ENCODE peak calls at places on chromosomes 1 and 21, in eight cellular contexts. R is AG10803; L is NB4; V is spleen; T is activated CD8-positive, alpha-beta T cell treated with anti-CD3 and anti-CD28 coated beads for 36 hours; N is body of pancreas; Z is astrocyte of the spinal cord; W is prostate gland. K is an unnamed sample.

GRCh38 chr1:24878775-24879742 is 51.0 kb downstream of the RUNX3 start:
- DNase-seq in R (peak), L (no peak), V (no peak), T (no peak), N (no peak), Z (peak), W (no peak), K (no peak)

GRCh38 chr1:98049370-98050115 is 128.7 kb upstream of the DPYD start:
- DNase-seq in R (peak), L (no peak), V (no peak), T (peak), N (no peak), Z (peak), W (no peak), K (no peak)

GRCh38 chr1:110875216-110875731 is 2.3 kb downstream of the CD53 start:
- DNase-seq in R (no peak), L (peak), V (peak), T (peak), N (peak), Z (no peak), W (no peak), K (no peak)

GRCh38 chr1:208179303-208179702 is 64.9 kb downstream of the PLXNA2 start:
- DNase-seq in R (no peak), L (no peak), V (no peak), T (no peak), N (no peak), Z (no peak), W (no peak), K (no peak)

GRCh38 chr1:180309338-180309737 is 79.3 kb downstream of the LHX4 start:
- DNase-seq in R (peak), L (no peak), V (no peak), T (no peak), N (no peak), Z (peak), W (no peak), K (peak)

GRCh38 chr1:165116732-165117131 is 239.8 kb downstream of the LMX1A start:
- DNase-seq in R (peak), L (no peak), V (no peak), T (no peak), N (no peak), Z (peak), W (no peak), K (peak)

GRCh38 chr1:198272492-198272891 is 115.7 kb downstream of the NEK7 start:
- DNase-seq in R (no peak), L (no peak), V (no peak), T (no peak), N (no peak), Z (peak), W (no peak), K (no peak)

GRCh38 chr1:243970077-243970476 is 81.0 kb upstream of the ZBTB18 start:
- DNase-seq in R (no peak), L (peak), V (no peak), T (no peak), N (no peak), Z (no peak), W (no peak), K (no peak)

GRCh38 chr1:55955237-55955636 is 624.1 kb downstream of the PLPP3 start:
- DNase-seq in R (peak), L (no peak), V (no peak), T (no peak), N (no peak), Z (peak), W (no peak), K (no peak)

GRCh38 chr1:175192630-175193338 is at the start of gene KIAA0040:
- DNase-seq in R (peak), L (peak), V (peak), T (peak), N (peak), Z (peak), W (peak), K (peak)

GRCh38 chr1:30704271-30704670 is 19.1 kb downstream of the MATN1 start:
- DNase-seq in R (peak), L (no peak), V (no peak), T (no peak), N (no peak), Z (no peak), W (no peak), K (no peak)

GRCh38 chr1:3465091-3465934 is 10.8 kb downstream of the ARHGEF16 start:
- DNase-seq in R (no peak), L (no peak), V (peak), T (no peak), N (no peak), Z (no peak), W (peak), K (no peak)

GRCh38 chr1:197918815-197919522 is 1.8 kb downstream of the LHX9 start:
- DNase-seq in R (no peak), L (no peak), V (no peak), T (no peak), N (no peak), Z (no peak), W (no peak), K (no peak)

GRCh38 chr1:147273409-147274307 is 31.2 kb downstream of the CHD1L start:
- DNase-seq in R (peak), L (peak), V (no peak), T (peak), N (peak), Z (peak), W (peak), K (peak)

GRCh38 chr1:39970274-39970673 is 15.3 kb downstream of the MFSD2A start:
- DNase-seq in R (no peak), L (no peak), V (no peak), T (no peak), N (no peak), Z (no peak), W (no peak), K (no peak)

GRCh38 chr1:89635825-89636815 is 3.2 kb downstream of the LRRC8C start:
- DNase-seq in R (peak), L (no peak), V (no peak), T (peak), N (no peak), Z (peak), W (no peak), K (no peak)

GRCh38 chr1:56448937-56449336 is 130.4 kb downstream of the PLPP3 start:
- DNase-seq in R (peak), L (no peak), V (no peak), T (no peak), N (peak), Z (no peak), W (no peak), K (no peak)

GRCh38 chr1:223341111-223341510 is 22.9 kb downstream of the SUSD4 start:
- DNase-seq in R (peak), L (no peak), V (peak), T (no peak), N (peak), Z (peak), W (no peak), K (no peak)

GRCh38 chr21:28252923-28253322 is 739.8 kb downstream of the LTN1 start:
- DNase-seq in R (peak), L (no peak), V (no peak), T (no peak), N (no peak), Z (no peak), W (no peak), K (no peak)

GRCh38 chr1:244077473-244078220 is 26.6 kb downstream of the ZBTB18 start:
- DNase-seq in R (no peak), L (peak), V (peak), T (no peak), N (no peak), Z (no peak), W (no peak), K (no peak)

GRCh38 chr1:41371630-41372599 is 10.7 kb downstream of the FOXO6 start:
- DNase-seq in R (no peak), L (peak), V (no peak), T (no peak), N (peak), Z (no peak), W (no peak), K (peak)

GRCh38 chr1:240831922-240832321 is 220.0 kb upstream of the GREM2 start:
- DNase-seq in R (no peak), L (no peak), V (no peak), T (no peak), N (no peak), Z (no peak), W (no peak), K (no peak)
- TF ChIP-seq CTCF in R (no peak), L (no peak), V (no peak), T (no peak), N (no peak), Z (peak), W (no peak), K (peak)

GRCh38 chr1:185654952-185655314 is 79.3 kb upstream of the HMCN1 start:
- DNase-seq in R (no peak), L (no peak), V (no peak), T (no peak), N (no peak), Z (no peak), W (no peak), K (no peak)

GRCh38 chr1:185654199-185654951 is 79.8 kb upstream of the HMCN1 start:
- DNase-seq in R (peak), L (no peak), V (no peak), T (no peak), N (no peak), Z (no peak), W (no peak), K (no peak)

GRCh38 chr1:185653615-185654014 is 80.6 kb upstream of the HMCN1 start:
- DNase-seq in R (no peak), L (no peak), V (no peak), T (no peak), N (no peak), Z (no peak), W (no peak), K (no peak)

GRCh38 chr1:185650602-185651230 is 83.5 kb upstream of the HMCN1 start:
- DNase-seq in R (no peak), L (no peak), V (no peak), T (no peak), N (no peak), Z (no peak), W (no peak), K (no peak)

DNA sequence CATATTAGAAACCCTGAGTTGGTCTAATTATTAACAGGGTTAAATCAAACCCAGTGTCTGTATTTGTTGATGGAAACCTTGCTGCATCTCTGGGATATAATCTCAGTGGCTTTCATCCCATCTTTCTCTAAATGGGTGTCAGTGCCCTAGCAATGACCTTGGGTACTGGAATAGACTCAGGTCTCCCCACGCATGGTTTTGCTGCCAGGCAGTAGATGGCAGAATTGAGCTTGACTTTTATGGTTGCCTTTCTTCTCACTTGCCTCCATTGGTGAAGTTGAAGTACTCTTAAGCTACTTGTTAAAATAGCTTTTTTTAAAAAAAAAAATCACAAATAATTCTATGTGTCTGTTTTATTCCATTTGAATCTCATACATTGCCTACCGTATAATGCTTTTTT is 81.8 kb upstream of the HMCN1 start:
- DNase-seq in R (no peak), L (peak), V (no peak), T (peak), N (no peak), Z (no peak), W (no peak), K (no peak)
- TF ChIP-seq CTCF in R (no peak), L (peak), V (no peak), T (peak), N (no peak), Z (no peak), W (no peak), K (no peak)

GRCh38 chr1:45686081-45687013 is at the start of gene GPBP1L1:
- DNase-seq in R (peak), L (peak), V (peak), T (peak), N (peak), Z (peak), W (peak), K (peak)

GRCh38 chr1:45685308-45686080 is 839 bp downstream of the GPBP1L1 start:
- DNase-seq in R (no peak), L (peak), V (no peak), T (no peak), N (no peak), Z (peak), W (peak), K (no peak)

GRCh38 chr1:45687014-45687752 is 798 bp upstream of the TMEM69 start:
- DNase-seq in R (peak), L (peak), V (peak), T (peak), N (peak), Z (peak), W (peak), K (peak)

GRCh38 chr1:45684402-45684801 is 1.9 kb downstream of the GPBP1L1 start:
- DNase-seq in R (no peak), L (no peak), V (no peak), T (no peak), N (no peak), Z (no peak), W (no peak), K (no peak)

GRCh38 chr1:45687753-45688737 is at the start of gene TMEM69:
- DNase-seq in R (peak), L (peak), V (peak), T (peak), N (peak), Z (peak), W (peak), K (peak)
- TF ChIP-seq CTCF in R (peak), L (no peak), V (no peak), T (no peak), N (no peak), Z (peak), W (no peak), K (no peak)

DNA sequence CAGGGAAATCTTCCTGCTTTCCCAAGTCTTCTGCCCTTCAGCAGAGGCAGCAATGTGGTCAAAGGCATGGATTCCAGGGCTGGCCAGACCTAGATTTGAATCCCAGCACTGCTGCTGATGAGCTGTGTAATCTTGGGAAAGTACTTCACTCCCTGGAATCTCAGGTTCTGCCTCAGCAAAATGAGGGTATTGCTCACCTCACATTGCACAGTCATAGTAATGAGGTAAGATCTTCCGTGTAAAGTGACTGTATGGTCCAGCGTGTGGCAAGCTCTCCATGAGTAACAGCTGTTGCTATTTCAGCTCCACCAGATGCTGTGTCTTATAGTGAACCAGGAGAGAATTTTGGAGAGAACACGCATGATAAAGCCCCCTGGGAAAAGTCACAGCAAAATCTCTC is 56.1 kb upstream of the F3 start:
- DNase-seq in R (peak), L (peak), V (no peak), T (no peak), N (no peak), Z (no peak), W (no peak), K (no peak)
- TF ChIP-seq CTCF in R (no peak), L (no peak), V (no peak), T (no peak), N (no peak), Z (no peak), W (no peak), K (no peak)

GRCh38 chr1:119676571-119677206 is 28.6 kb upstream of the ZNF697 start:
- DNase-seq in R (no peak), L (peak), V (no peak), T (no peak), N (peak), Z (no peak), W (no peak), K (no peak)
- TF ChIP-seq CTCF in R (peak), L (no peak), V (no peak), T (no peak), N (peak), Z (peak), W (peak), K (no peak)

DNA sequence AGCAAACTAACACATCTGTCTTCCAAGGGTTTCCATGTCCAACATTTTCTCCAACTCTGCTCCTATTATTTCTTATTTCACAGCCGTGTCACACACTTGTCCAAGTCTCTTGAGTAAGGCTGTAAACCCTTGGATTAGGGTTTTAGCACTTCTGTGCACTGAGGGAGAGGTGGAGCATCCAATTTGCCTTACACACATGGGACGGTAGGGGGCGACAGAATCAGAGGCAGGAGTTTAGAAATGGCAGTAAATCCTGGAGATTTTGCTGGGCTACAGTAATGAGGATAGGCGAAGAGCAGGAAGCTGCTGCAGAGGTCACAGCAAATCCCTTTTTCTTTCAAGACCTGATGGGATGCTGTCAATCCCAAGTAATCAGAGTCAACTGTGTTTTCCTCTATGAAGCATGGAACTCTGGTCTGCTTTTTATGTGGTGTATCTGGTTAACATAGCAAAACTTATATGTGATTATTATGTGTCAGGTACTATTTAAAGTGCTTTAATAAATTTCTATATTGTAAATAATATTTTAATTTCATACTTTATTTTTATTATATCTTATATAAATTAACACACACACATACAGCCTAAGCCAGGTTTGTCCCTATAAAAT is 15.4 kb upstream of the LCE5A start:
- DNase-seq in R (peak), L (peak), V (no peak), T (peak), N (no peak), Z (no peak), W (no peak), K (peak)
- TF ChIP-seq CTCF in R (peak), L (peak), V (no peak), T (no peak), N (no peak), Z (peak), W (no peak), K (peak)

GRCh38 chr21:45287438-45288391 is at the start of gene POFUT2:
- DNase-seq in R (peak), L (peak), V (peak), T (peak), N (peak), Z (peak), W (peak), K (peak)
- TF ChIP-seq CTCF in R (peak), L (no peak), V (no peak), T (no peak), N (no peak), Z (no peak), W (peak), K (no peak)

DNA sequence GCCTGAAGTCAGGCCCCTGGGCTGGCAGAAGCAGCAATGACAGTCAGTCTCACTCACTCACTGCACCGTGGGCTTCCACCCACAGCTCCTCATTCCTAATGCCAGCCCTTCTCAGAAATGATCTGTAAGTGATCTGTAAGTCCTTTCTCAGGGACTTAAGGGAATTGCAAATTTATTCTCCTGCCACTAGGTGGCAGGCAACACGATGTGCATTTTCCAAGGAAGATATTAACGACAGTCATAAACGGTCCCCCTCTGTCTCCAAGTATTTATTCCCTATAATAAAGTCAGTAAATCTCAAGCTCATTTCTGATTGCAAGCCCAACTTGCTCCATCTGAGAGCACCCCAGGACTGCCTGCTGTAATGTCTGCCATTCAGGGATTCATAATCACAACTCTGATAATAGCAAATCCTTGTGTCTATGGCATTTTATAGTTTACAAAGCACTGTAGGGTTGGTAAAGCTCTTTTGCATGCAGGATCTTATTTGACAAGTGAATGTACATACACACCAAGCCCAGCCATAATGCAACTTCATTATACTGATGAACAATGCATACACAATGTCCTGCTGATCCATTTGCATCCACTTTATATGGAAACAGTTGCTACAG is 380.6 kb upstream of the CAMK1G start:
- DNase-seq in R (peak), L (peak), V (no peak), T (peak), N (no peak), Z (peak), W (peak), K (peak)
- TF ChIP-seq CTCF in R (peak), L (peak), V (peak), T (peak), N (peak), Z (peak), W (peak), K (peak)